ENCODE peak calls at places on chromosome 19, in nine cellular contexts. I is K562, B is cardiac muscle cell, C is psoas muscle, E is left ventricle myocardium inferior, Q is transverse colon, Z is tibial nerve, O is thoracic aorta, L is astrocyte. K is an unnamed sample.

GRCh38 chr19:17405250-17406038 is at the start of gene BST2:
- DNase-seq in O (peak; percentile 20), Q (peak; percentile 51), B (peak; percentile 79), L (peak; percentile 39), E (peak; percentile 46), I (peak; percentile 92), Z (peak; percentile 48), C (peak; percentile 65), K (peak; percentile 72)

GRCh38 chr19:39179754-39180153 is 17.0 kb upstream of the NCCRP1 start:
- DNase-seq in Q (no peak), I (no peak), O (no peak), L (no peak), Z (no peak), E (no peak), B (no peak), C (no peak), K (no peak)

GRCh38 chr19:38433268-38433733 is at the start of gene RYR1:
- DNase-seq in I (peak; percentile 95), C (peak; percentile 96), Q (peak; percentile 40), L (no peak), Z (peak; percentile 36), O (no peak), B (peak; percentile 42), E (peak; percentile 67), K (peak; percentile 63)

GRCh38 chr19:19366691-19367396 is 38.6 kb upstream of the GATAD2A start:
- DNase-seq in L (peak; percentile 54), C (peak; percentile 82), E (peak; percentile 58), B (peak; percentile 79), O (no peak), Q (peak; percentile 86), I (peak; percentile 80), Z (peak; percentile 37), K (peak; percentile 74)

GRCh38 chr19:28289294-28290063 is 923.5 kb downstream of the UQCRFS1 start:
- DNase-seq in E (no peak), Z (no peak), I (no peak), O (no peak), L (peak; percentile 73), C (no peak), Q (peak; percentile 69), B (peak; percentile 51), K (no peak)

GRCh38 chr19:41219924-41220567 is 1.0 kb downstream of the AXL start:
- DNase-seq in Q (peak; percentile 25), L (peak; percentile 43), C (peak; percentile 79), B (peak; percentile 50), Z (no peak), O (peak; percentile 49), I (peak; percentile 87), E (peak; percentile 50), K (peak; percentile 59)

GRCh38 chr19:57348136-57348535 is 2.9 kb upstream of the ZNF304 start:
- DNase-seq in B (peak; percentile 35), Q (no peak), E (no peak), O (no peak), I (no peak), L (peak; percentile 29), Z (no peak), C (no peak), K (no peak)

GRCh38 chr19:47480658-47481057 is 3.4 kb downstream of the KPTN start:
- DNase-seq in E (no peak), C (peak; percentile 32), Z (no peak), B (no peak), O (no peak), L (no peak), I (no peak), Q (no peak), K (no peak)

GRCh38 chr19:55284405-55285058 is 735 bp downstream of the BRSK1 start:
- DNase-seq in E (no peak), O (no peak), I (no peak), B (no peak), L (no peak), Q (no peak), Z (no peak), C (no peak), K (no peak)

GRCh38 chr19:56765107-56765506 is 75.4 kb downstream of the PEG3 start:
- DNase-seq in Z (no peak), L (no peak), E (peak; percentile 74), I (no peak), C (peak; percentile 55), O (no peak), Q (peak; percentile 26), B (peak; percentile 25), K (peak; percentile 76)

GRCh38 chr19:16778796-16779411 is 50.3 kb upstream of the SIN3B start:
- DNase-seq in C (no peak), Z (peak; percentile 41), I (peak; percentile 77), E (peak; percentile 30), Q (peak; percentile 57), L (peak; percentile 22), B (peak; percentile 70), O (no peak), K (peak; percentile 33)

GRCh38 chr19:29771708-29772415 is 39.9 kb upstream of the CCNE1 start:
- DNase-seq in O (no peak), Q (peak; percentile 48), C (no peak), I (peak; percentile 77), E (peak; percentile 28), Z (peak; percentile 5), L (peak; percentile 14), B (peak; percentile 62), K (peak; percentile 38)

GRCh38 chr19:49487277-49488045 is at the start of gene RPL13A:
- DNase-seq in B (peak; percentile 100), Q (peak; percentile 100), L (peak; percentile 93), C (peak; percentile 100), I (peak; percentile 98), O (peak; percentile 97), Z (peak; percentile 99), E (peak; percentile 99), K (peak; percentile 100)
- TF ChIP-seq CTCF in B (no peak), Q (no peak), L (no peak), C (no peak), I (no peak), O (no peak), Z (no peak), E (no peak), K (no peak)

DNA sequence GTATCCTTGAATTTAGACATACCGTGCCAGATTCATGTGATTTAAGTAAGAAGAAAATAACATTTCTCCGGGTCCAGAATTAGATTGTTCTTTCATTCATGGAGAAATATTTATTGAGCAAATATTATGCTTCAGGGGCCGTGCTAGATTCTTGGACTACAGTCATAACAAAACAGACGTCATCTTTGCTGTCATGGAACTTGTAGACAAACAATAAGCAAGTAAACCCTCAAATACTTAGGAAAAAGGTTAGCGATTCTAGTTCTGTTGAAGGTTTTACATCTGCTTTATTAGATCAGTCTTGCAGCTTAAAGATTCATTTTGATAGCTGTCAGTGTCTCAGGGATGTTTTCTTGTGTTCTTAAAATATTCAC is 16.9 kb downstream of the ZNF507 start:
- DNase-seq in O (no peak), C (no peak), B (no peak), E (no peak), Z (no peak), Q (no peak), I (no peak), L (no peak), K (no peak)
- H3K36me3 ChIP-seq in O (peaks cover 5% of the 10 kb centered on the region), C (peaks cover 82% of the 10 kb centered on the region), B (peaks cover 51% of the 10 kb centered on the region), E (peaks cover 71% of the 10 kb centered on the region), Z (peaks cover 52% of the 10 kb centered on the region), Q (no peaks in the 10 kb centered on the region), I (peaks cover 85% of the 10 kb centered on the region), L (peaks cover 29% of the 10 kb centered on the region), K (peaks cover 29% of the 10 kb centered on the region)

GRCh38 chr19:35449347-35450043 is 1.4 kb downstream of the FFAR2 start:
- DNase-seq in E (no peak), Z (no peak), I (no peak), B (no peak), Q (no peak), C (no peak), O (no peak), L (no peak), K (no peak)

GRCh38 chr19:35447870-35448492 is at the start of gene FFAR2:
- DNase-seq in Z (no peak), Q (no peak), E (no peak), B (no peak), L (no peak), I (no peak), O (no peak), C (no peak), K (no peak)

GRCh38 chr19:35446194-35446593 is 1.9 kb upstream of the FFAR2 start:
- DNase-seq in Z (no peak), Q (no peak), I (no peak), B (peak; percentile 87), E (no peak), O (no peak), L (no peak), C (no peak), K (no peak)

GRCh38 chr19:35442091-35442490 is 6.0 kb upstream of the FFAR2 start:
- DNase-seq in Q (no peak), O (no peak), B (no peak), L (no peak), I (no peak), C (peak; percentile 59), E (no peak), Z (no peak), K (no peak)

GRCh38 chr19:35444735-35445134 is 3.3 kb upstream of the FFAR2 start:
- DNase-seq in O (no peak), I (no peak), Z (no peak), L (no peak), C (no peak), Q (no peak), E (no peak), B (no peak), K (no peak)
- H3K27ac ChIP-seq in O (no peak overlapping the region), I (no peak overlapping the region), Z (no peak overlapping the region), L (no peak overlapping the region), C (no peak overlapping the region), Q (no peak overlapping the region), E (no peak overlapping the region), B (no peak overlapping the region), K (no peak overlapping the region)

GRCh38 chr19:5968431-5969373 is 9.2 kb downstream of the RANBP3 start:
- DNase-seq in L (peak; percentile 25), Z (no peak), B (no peak), O (no peak), I (peak; percentile 48), E (no peak), C (no peak), Q (no peak), K (no peak)
- TF ChIP-seq CTCF in L (no peak), Z (no peak), B (no peak), O (no peak), I (no peak), E (no peak), C (no peak), Q (no peak), K (no peak)

GRCh38 chr19:12956446-12957388 is at the start of gene GADD45GIP1:
- DNase-seq in L (peak; percentile 53), B (peak; percentile 86), E (peak; percentile 83), Z (peak; percentile 45), C (peak; percentile 89), O (no peak), I (peak; percentile 88), Q (peak; percentile 84), K (peak; percentile 84)
- H3K36me3 ChIP-seq in L (peaks cover 5% of the 10 kb centered on the region), B (peaks cover 9% of the 10 kb centered on the region), E (peaks cover 28% of the 10 kb centered on the region), Z (peaks cover 42% of the 10 kb centered on the region), C (peaks cover 30% of the 10 kb centered on the region), O (peaks cover 9% of the 10 kb centered on the region), I (peaks cover 40% of the 10 kb centered on the region), Q (no peaks in the 10 kb centered on the region), K (no peaks in the 10 kb centered on the region)

K was measured in heart right ventricle.